ENCODE peak calls at places on chromosomes 3 and 15, in ten cellular contexts. X is tibial nerve, T is HCT116, Z is Caco-2, M is glutamatergic neuron, H is transverse colon, V is H1, Y is WERI-Rb-1, Q is HL-60, U is endodermal cell. F is an unnamed sample.

GRCh38 chr15:89936051-89936792 is 23.5 kb upstream of the ARPIN start:
- DNase-seq in H (no peak), Y (no peak), M (no peak), T (no peak), X (no peak), Q (peak), V (no peak), Z (no peak), U (no peak), F (no peak)

GRCh38 chr3:16528581-16528993 is 15.1 kb upstream of the RFTN1 start:
- DNase-seq in Q (no peak), M (no peak), X (peak), U (no peak), Z (no peak), V (no peak), T (no peak), Y (no peak), H (no peak), F (no peak)

GRCh38 chr15:100114100-100114499 is 227.7 kb downstream of the ADAMTS17 start:
- DNase-seq in T (no peak), H (peak), Q (no peak), M (no peak), Y (no peak), U (no peak), V (no peak), Z (no peak), X (peak), F (no peak)

GRCh38 chr15:65862682-65863081 is 6.6 kb upstream of the RAB11A start:
- DNase-seq in T (peak), Q (peak), Z (peak), U (peak), Y (peak), X (no peak), V (peak), M (peak), H (peak), F (peak)

GRCh38 chr3:149382518-149382917 is 5.1 kb upstream of the TM4SF1 start:
- DNase-seq in T (no peak), Y (no peak), M (no peak), V (no peak), Z (no peak), U (no peak), X (no peak), H (no peak), Q (no peak), F (peak)

GRCh38 chr3:168398371-168399030 is 302.8 kb upstream of the GOLIM4 start:
- DNase-seq in U (no peak), T (no peak), Q (no peak), X (no peak), M (no peak), Z (no peak), Y (no peak), V (no peak), H (no peak), F (no peak)

GRCh38 chr3:7407107-7407506 is 546.2 kb downstream of the GRM7 start:
- DNase-seq in V (no peak), X (no peak), H (no peak), U (no peak), Q (no peak), Z (no peak), Y (no peak), T (peak), M (no peak), F (no peak)

GRCh38 chr3:177550667-177551066 is 353.4 kb upstream of the TBL1XR1 start:
- DNase-seq in T (no peak), H (no peak), V (no peak), Q (no peak), Y (no peak), Z (no peak), X (no peak), M (no peak), U (no peak), F (no peak)

GRCh38 chr3:148992027-148992634 is 791 bp downstream of the GYG1 start:
- DNase-seq in T (no peak), Q (peak), H (peak), U (peak), M (peak), X (peak), V (peak), Z (peak), Y (peak), F (peak)

GRCh38 chr3:127637971-127638370 is 9.0 kb downstream of the PODXL2 start:
- DNase-seq in V (no peak), M (no peak), X (no peak), T (no peak), U (no peak), Q (no peak), Z (no peak), Y (no peak), H (no peak), F (no peak)

GRCh38 chr3:127639173-127640030 is 10.4 kb downstream of the PODXL2 start:
- DNase-seq in V (no peak), M (no peak), T (no peak), H (no peak), U (no peak), Q (no peak), Y (no peak), Z (no peak), X (no peak), F (no peak)

GRCh38 chr3:127634653-127635052 is 5.7 kb downstream of the PODXL2 start:
- DNase-seq in Z (no peak), U (no peak), T (no peak), Q (no peak), X (no peak), M (no peak), Y (no peak), V (no peak), H (no peak), F (no peak)

GRCh38 chr3:127640031-127640355 is 11.0 kb downstream of the PODXL2 start:
- DNase-seq in Z (no peak), V (no peak), Q (no peak), X (no peak), M (no peak), U (no peak), H (no peak), Y (no peak), T (no peak), F (no peak)

GRCh38 chr3:127637546-127637945 is 8.6 kb downstream of the PODXL2 start:
- DNase-seq in Y (no peak), M (no peak), T (no peak), X (no peak), Q (peak), V (no peak), Z (no peak), U (no peak), H (no peak), F (no peak)
- TF ChIP-seq CTCF in Y (no peak), M (no peak), T (no peak), X (no peak), Q (no peak), V (no peak), Z (no peak), U (no peak), H (no peak), F (no peak)

DNA sequence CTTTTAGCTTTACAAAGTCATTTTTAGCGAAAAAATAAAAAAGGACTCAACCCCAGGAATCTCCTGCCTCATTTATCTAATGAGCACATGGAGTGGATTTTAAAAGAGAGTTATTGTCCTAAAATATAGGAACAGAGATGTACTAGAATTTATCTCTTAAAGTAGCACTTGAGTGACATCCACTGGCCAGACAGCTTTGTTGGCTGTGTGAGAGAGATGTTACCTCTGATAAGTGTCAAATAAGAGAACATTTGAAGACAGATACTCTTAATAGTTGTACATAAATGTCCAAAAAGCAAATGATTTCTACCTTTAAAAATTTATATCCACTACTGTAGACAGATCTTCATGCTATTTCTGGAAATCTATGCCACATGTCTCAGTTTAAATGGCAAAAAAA is 12.3 kb upstream of the MFSD1 start:
- DNase-seq in T (no peak), M (no peak), U (no peak), X (no peak), Z (no peak), V (no peak), H (peak), Q (peak), Y (peak), F (peak)
- TF ChIP-seq CTCF in T (peak), M (no peak), U (no peak), X (peak), Z (peak), V (peak), H (no peak), Q (peak), Y (peak), F (peak)

DNA sequence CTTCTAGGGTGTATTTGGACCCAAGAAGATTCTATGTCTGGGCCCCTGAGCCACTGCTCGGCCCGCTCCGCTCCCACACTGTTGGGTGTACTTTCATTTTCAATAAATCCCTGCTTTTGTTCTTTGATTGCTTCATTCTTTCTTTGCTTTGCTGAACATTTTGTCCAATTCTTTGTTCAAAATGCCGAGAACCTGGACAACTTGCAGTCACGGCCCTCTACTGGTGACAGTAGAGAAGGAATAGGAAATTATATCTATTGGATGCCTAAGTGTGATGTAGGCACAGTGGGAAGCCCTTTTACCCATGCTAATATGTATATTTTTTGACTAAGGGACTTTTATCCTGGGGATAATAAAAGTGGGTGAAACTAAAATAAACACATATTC is 340.8 kb downstream of the LRRC3B start:
- DNase-seq in Z (no peak), Q (no peak), V (no peak), X (no peak), U (no peak), H (no peak), T (no peak), Y (no peak), M (no peak), F (no peak)
- TF ChIP-seq CTCF in Z (no peak), Q (no peak), V (no peak), X (no peak), U (peak), H (no peak), T (no peak), Y (peak), M (peak), F (no peak)

DNA sequence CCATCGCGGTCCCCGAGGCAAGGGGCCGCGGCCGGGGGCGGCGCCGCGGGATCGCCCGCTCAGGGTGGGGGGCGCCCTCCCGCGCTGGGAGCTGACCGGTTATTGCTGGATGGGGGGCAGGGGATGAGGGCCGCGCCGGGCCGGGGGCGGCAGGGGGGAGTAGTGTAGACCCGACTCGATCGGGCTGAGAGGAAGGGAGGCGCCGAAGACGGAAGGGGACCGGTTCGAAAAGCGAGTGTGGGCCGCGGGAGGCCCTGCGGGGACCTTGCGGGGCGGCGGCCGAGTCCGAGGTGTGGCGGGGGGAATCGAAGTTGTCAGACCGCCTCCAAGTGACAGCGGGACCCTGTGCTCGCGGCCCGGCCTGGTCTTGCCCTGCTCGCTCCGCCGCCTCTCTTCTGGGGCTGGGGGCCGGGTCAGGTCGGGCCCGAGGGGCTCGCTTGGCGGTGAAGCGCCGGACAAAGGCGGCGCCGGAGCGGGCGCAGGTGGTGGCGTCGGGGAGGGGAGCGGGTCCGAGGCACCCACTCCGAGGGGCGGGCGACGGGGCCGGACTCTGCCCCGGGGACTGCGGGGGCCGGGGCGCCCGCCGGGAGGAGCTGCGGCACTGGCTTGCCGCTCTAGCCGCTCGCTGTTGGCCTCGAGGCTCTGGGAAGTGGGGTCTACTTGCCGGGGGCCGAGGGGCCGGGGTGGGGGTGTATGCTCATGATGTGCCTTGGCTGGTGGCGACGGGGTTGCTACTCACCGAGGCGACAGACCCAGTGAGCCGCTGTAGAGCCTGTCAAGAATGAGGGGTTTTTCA is 1.2 kb downstream of the BAHD1 start:
- DNase-seq in Y (peak), Z (peak), X (no peak), V (no peak), M (peak), U (peak), Q (no peak), H (peak), T (no peak), F (no peak)
- TF ChIP-seq CTCF in Y (peak), Z (no peak), X (peak), V (peak), M (no peak), U (peak), Q (no peak), H (no peak), T (no peak), F (no peak)